ENCODE peak calls at places on chromosomes 5 and 9, in four cellular contexts. A is HepG2, H is H1, D is K562. G is an unnamed sample.

GRCh38 chr9:134268308-134268724 is 57.9 kb upstream of the RXRA start:
- DNase-seq in H (no peak), D (no peak), A (peak; percentile 16), G (no peak)

GRCh38 chr9:129945314-129945713 is 97.7 kb downstream of the FNBP1 start:
- DNase-seq in A (no peak), H (no peak), D (no peak), G (peak; percentile 42)

GRCh38 chr5:124658867-124659557 is 87.4 kb downstream of the ZNF608 start:
- DNase-seq in D (no peak), A (no peak), H (no peak), G (no peak)

GRCh38 chr5:124408738-124409453 is 337.5 kb downstream of the ZNF608 start:
- DNase-seq in A (no peak), H (no peak), D (no peak), G (no peak)

GRCh38 chr5:120734033-120734432 is 269.9 kb downstream of the PRR16 start:
- DNase-seq in A (no peak), H (peak; percentile 50), D (no peak), G (no peak)

GRCh38 chr9:127021664-127022337 is 100.6 kb downstream of the ANGPTL2 start:
- DNase-seq in D (no peak), H (no peak), A (no peak), G (no peak)

GRCh38 chr9:115855458-115856133 is 298.0 kb upstream of the PAPPA start:
- DNase-seq in D (no peak), H (no peak), A (no peak), G (no peak)

GRCh38 chr5:160751297-160751696 is 100.7 kb downstream of the ATP10B start:
- DNase-seq in H (no peak), A (no peak), D (no peak), G (no peak)

GRCh38 chr5:37839441-37840035 is 303 bp downstream of the GDNF start:
- DNase-seq in H (peak; percentile 76), A (peak; percentile 35), D (no peak), G (peak; percentile 17)

GRCh38 chr5:180166168-180166567 is 42.8 kb downstream of the RASGEF1C start:
- DNase-seq in D (no peak), A (no peak), H (no peak), G (no peak)

GRCh38 chr9:86944974-86945867 is 2.1 kb downstream of the GAS1 start:
- DNase-seq in A (no peak), H (peak; percentile 71), D (no peak), G (no peak)

GRCh38 chr9:111179577-111179976 is 141.3 kb upstream of the LPAR1 start:
- DNase-seq in A (no peak), D (no peak), H (no peak), G (no peak)

GRCh38 chr5:27020965-27021364 is 17.4 kb downstream of the CDH9 start:
- DNase-seq in A (peak; percentile 2), H (no peak), D (no peak), G (no peak)

GRCh38 chr5:111461261-111461671 is 51.1 kb downstream of the STARD4 start:
- DNase-seq in A (no peak), H (peak; percentile 55), D (no peak), G (no peak)

GRCh38 chr9:88583901-88584596 is 49.1 kb downstream of the NXNL2 start:
- DNase-seq in H (no peak), A (no peak), D (no peak), G (peak; percentile 56)

GRCh38 chr5:38601843-38602424 is 45.5 kb upstream of the LIFR start:
- DNase-seq in H (no peak), D (no peak), A (no peak), G (no peak)

GRCh38 chr5:142769793-142770649 is at the start of gene ARHGAP26:
- DNase-seq in A (peak; percentile 93), H (peak; percentile 93), D (peak; percentile 96), G (peak; percentile 98)

GRCh38 chr5:147348046-147348445 is 113.2 kb downstream of the STK32A start:
- DNase-seq in D (no peak), A (no peak), H (no peak), G (no peak)

GRCh38 chr9:123073441-123073840 is 40.0 kb downstream of the GPR21 start:
- DNase-seq in A (no peak), H (no peak), D (no peak), G (no peak)

GRCh38 chr5:71533614-71534013 is 53.5 kb upstream of the MCCC2 start:
- DNase-seq in D (no peak), A (no peak), H (no peak), G (peak; percentile 51)

GRCh38 chr5:98635631-98636030 is 137.8 kb upstream of the RGMB start:
- DNase-seq in A (no peak), D (no peak), H (no peak), G (peak; percentile 10)

GRCh38 chr5:75513841-75514240 is 2.1 kb downstream of the POLK start:
- DNase-seq in D (no peak), H (no peak), A (no peak), G (no peak)

GRCh38 chr5:124729687-124730359 is 16.6 kb downstream of the ZNF608 start:
- DNase-seq in D (no peak), H (no peak), A (no peak), G (no peak)

GRCh38 chr9:21709464-21710058 is 92.9 kb upstream of the MTAP start:
- DNase-seq in A (peak; percentile 37), D (no peak), H (peak; percentile 84), G (peak; percentile 69)

GRCh38 chr9:88772602-88773001 is 218.7 kb upstream of the S1PR3 start:
- DNase-seq in D (no peak), H (no peak), A (no peak), G (no peak)

GRCh38 chr9:85502815-85503643 is 238.7 kb downstream of the AGTPBP1 start:
- DNase-seq in H (no peak), A (no peak), D (no peak), G (no peak)

GRCh38 chr5:173954671-173955605 is 34.0 kb upstream of the C5orf47 start:
- DNase-seq in H (no peak), A (no peak), D (no peak), G (no peak)

GRCh38 chr5:131382407-131383395 is 118.8 kb downstream of the CDC42SE2 start:
- DNase-seq in D (peak; percentile 68), A (peak; percentile 66), H (no peak), G (peak; percentile 47)

GRCh38 chr5:72656331-72656730 is 149.1 kb upstream of the ZNF366 start:
- DNase-seq in A (no peak), H (no peak), D (no peak), G (no peak)

GRCh38 chr9:125262217-125262991 is 778 bp downstream of the GAPVD1 start:
- DNase-seq in H (no peak), D (no peak), A (peak; percentile 15), G (no peak)

GRCh38 chr9:124660341-124660801 is 110.7 kb downstream of the NR6A1 start:
- DNase-seq in D (no peak), A (peak; percentile 36), H (no peak), G (peak; percentile 87)

GRCh38 chr5:10528056-10528816 is 35.6 kb upstream of the ANKRD33B start:
- DNase-seq in H (no peak), D (no peak), A (no peak), G (no peak)

GRCh38 chr9:71349218-71349617 is 227.8 kb upstream of the TRPM3 start:
- DNase-seq in A (no peak), H (no peak), D (no peak), G (no peak)

GRCh38 chr5:171762016-171762415 is 23.6 kb upstream of the SMIM23 start:
- DNase-seq in H (no peak), A (no peak), D (no peak), G (no peak)

GRCh38 chr9:121734465-121734864 is 83.0 kb downstream of the DAB2IP start:
- DNase-seq in A (no peak), D (no peak), H (no peak), G (no peak)

GRCh38 chr5:142597546-142598337 is 88.1 kb downstream of the FGF1 start:
- DNase-seq in D (peak; percentile 39), A (peak; percentile 32), H (no peak), G (peak; percentile 81)

GRCh38 chr9:129313331-129313955 is 135.4 kb upstream of the IER5L start:
- DNase-seq in A (no peak), D (no peak), H (no peak), G (no peak)

GRCh38 chr9:129597355-129598088 is 23.4 kb downstream of the C9orf50 start:
- DNase-seq in A (peak; percentile 93), D (no peak), H (peak; percentile 76), G (peak; percentile 34)

DNA sequence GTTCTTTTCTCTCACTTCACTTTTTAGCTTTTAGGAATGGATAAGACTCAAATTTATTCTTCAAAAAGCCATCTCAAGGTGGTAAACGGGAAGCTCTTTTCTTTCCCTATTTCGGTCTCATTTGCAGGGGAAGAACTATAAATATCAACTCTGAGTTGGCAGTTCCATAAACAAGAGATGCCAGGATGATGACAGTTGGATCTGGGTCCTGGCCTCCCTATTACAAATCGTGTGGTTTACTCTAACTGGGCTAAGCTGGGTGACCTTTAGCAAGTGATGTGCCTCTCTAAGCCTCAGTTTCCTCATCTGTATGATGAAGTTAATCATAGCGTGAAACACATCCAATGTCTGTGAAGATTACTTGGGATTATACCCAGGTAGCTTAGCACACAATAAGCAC is 44.2 kb downstream of the TLE4 start:
- DNase-seq in H (no peak), D (no peak), A (no peak), G (no peak)
- TF ChIP-seq JUN in H (no peak), D (no peak), A (no peak), G (no peak)

DNA sequence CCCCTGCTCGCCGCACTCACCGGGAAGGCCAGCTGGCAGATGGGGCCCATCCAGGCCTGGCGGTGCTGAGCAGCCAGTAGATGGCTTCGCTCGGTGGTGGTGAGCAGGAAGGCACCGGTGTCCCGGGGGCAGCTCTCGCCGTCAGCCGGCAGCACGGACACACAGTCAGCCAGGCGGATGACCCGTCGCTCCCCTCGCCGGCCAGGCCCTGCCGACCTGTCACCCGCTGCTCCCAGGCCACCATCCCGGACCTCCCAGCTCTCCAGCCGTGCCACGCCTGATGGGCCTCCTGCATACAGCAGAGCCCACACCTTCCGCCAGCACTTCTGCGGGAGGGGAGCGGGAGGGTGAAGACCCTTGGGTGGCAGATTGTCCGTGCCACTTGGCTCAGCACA is 1.4 kb downstream of the DOK3 start:
- DNase-seq in A (no peak), H (no peak), D (no peak), G (no peak)
- H3K4me3 ChIP-seq in A (no peak overlapping the region), H (no peak overlapping the region), D (no peak overlapping the region), G (no peak overlapping the region)

GRCh38 chr9:131087354-131087893 is 8.9 kb upstream of the AIF1L start:
- DNase-seq in D (peak; percentile 64), H (no peak), A (no peak), G (no peak)
- TF ChIP-seq POLR2AphosphoS5 in D (no peak), H (no peak), A (no peak), G (no peak)

GRCh38 chr5:96893342-96893741 is 17.0 kb downstream of the ERAP2 start:
- DNase-seq in A (no peak), H (no peak), D (no peak), G (peak; percentile 68)
- TF ChIP-seq JUN in A (no peak), H (no peak), D (no peak), G (peak; percentile 48)

GRCh38 chr9:92298036-92298435 is 4.5 kb upstream of the IARS1 start:
- DNase-seq in D (no peak), H (no peak), A (no peak), G (no peak)
- H3K4me3 ChIP-seq in D (no peak overlapping the region), H (no peak overlapping the region), A (no peak overlapping the region), G (no peak overlapping the region)

GRCh38 chr9:120236596-120236995 is 343.4 kb downstream of the CDK5RAP2 start:
- DNase-seq in D (no peak), A (no peak), H (no peak), G (no peak)
- TF ChIP-seq POLR2AphosphoS5 in D (no peak), A (no peak), H (no peak), G (no peak)

G was measured in endothelial cell of umbilical vein.